ENCODE peak calls at places on chromosomes 7 and 10, in ten cellular contexts. T is fibroblast of the aortic adventitia, F is Peyer's patch, D is body of pancreas, S is upper lobe of left lung, N is ovary, M is pancreas, X is MM.1S, R is kidney, V is heart right ventricle. O is an unnamed sample.

GRCh38 chr10:15236340-15236739 is 67.8 kb upstream of the NMT2 start:
- DNase-seq in N (no peak), M (no peak), T (peak), F (no peak), D (no peak), R (no peak), S (no peak), X (no peak), V (no peak), O (no peak)

GRCh38 chr10:70054902-70055301 is 2.3 kb downstream of the MACROH2A2 start:
- DNase-seq in T (no peak), X (no peak), M (no peak), N (no peak), F (no peak), R (no peak), S (no peak), V (no peak), D (no peak), O (no peak)

GRCh38 chr7:192701-193536 is 548 bp downstream of the FAM20C start:
- DNase-seq in N (no peak), V (no peak), D (peak), M (peak), F (no peak), R (peak), S (no peak), T (no peak), X (no peak), O (no peak)

GRCh38 chr7:2241580-2242540 is at the start of the genes MRM2 and NUDT1:
- DNase-seq in V (peak), S (peak), X (peak), R (peak), F (peak), M (peak), D (peak), N (peak), T (peak), O (peak)

GRCh38 chr7:24956021-24956420 is 24.0 kb downstream of the OSBPL3 start:
- DNase-seq in D (no peak), M (no peak), S (no peak), X (no peak), N (no peak), V (no peak), T (no peak), R (no peak), F (no peak), O (no peak)

GRCh38 chr7:112213735-112214134 is 7.2 kb downstream of the ZNF277 start:
- DNase-seq in N (no peak), V (no peak), M (no peak), R (no peak), T (no peak), D (no peak), F (no peak), S (no peak), X (no peak), O (no peak)

GRCh38 chr7:73342645-73343044 is 14.7 kb downstream of the FKBP6 start:
- DNase-seq in R (no peak), V (peak), S (no peak), M (no peak), D (peak), X (no peak), N (peak), T (peak), F (no peak), O (no peak)

GRCh38 chr10:110170142-110170887 is 37.1 kb upstream of the MXI1 start:
- DNase-seq in N (no peak), D (no peak), X (no peak), T (no peak), S (no peak), F (no peak), M (no peak), V (peak), R (no peak), O (no peak)

GRCh38 chr10:85927952-85928677 is 438.5 kb downstream of the GRID1 start:
- DNase-seq in S (no peak), D (no peak), V (peak), R (no peak), X (no peak), N (no peak), T (no peak), F (no peak), M (no peak), O (no peak)

GRCh38 chr7:48962821-48963505 is 38.6 kb downstream of the CDC14C start:
- DNase-seq in X (no peak), F (no peak), M (no peak), S (no peak), D (no peak), R (no peak), N (no peak), V (no peak), T (peak), O (no peak)

GRCh38 chr7:79988642-79989041 is 146.0 kb upstream of the GNAI1 start:
- DNase-seq in S (no peak), R (no peak), V (no peak), F (no peak), D (no peak), N (no peak), T (peak), M (no peak), X (no peak), O (no peak)

GRCh38 chr7:128247640-128248194 is 6.6 kb downstream of the LEP start:
- DNase-seq in T (peak), D (no peak), V (no peak), S (no peak), R (no peak), X (no peak), M (no peak), F (no peak), N (no peak), O (no peak)

GRCh38 chr10:79273603-79274002 is 73.7 kb upstream of the PPIF start:
- DNase-seq in D (no peak), T (peak), R (no peak), M (no peak), X (no peak), S (no peak), F (no peak), V (peak), N (peak), O (no peak)

GRCh38 chr10:122854648-122855047 is 9.0 kb upstream of the CUZD1 start:
- DNase-seq in R (no peak), S (no peak), X (no peak), M (no peak), V (no peak), N (no peak), T (peak), D (no peak), F (no peak), O (no peak)

GRCh38 chr10:47361293-47361692 is 13.1 kb downstream of the RBP3 start:
- DNase-seq in M (peak), R (peak), N (no peak), F (no peak), S (no peak), V (peak), T (peak), X (peak), D (peak), O (no peak)

GRCh38 chr10:110101464-110102144 is 93.8 kb downstream of the ADD3 start:
- DNase-seq in F (no peak), M (no peak), R (no peak), T (no peak), X (no peak), V (no peak), N (no peak), D (no peak), S (no peak), O (no peak)

GRCh38 chr10:78931333-78932083 is 137.3 kb upstream of the ZMIZ1 start:
- DNase-seq in T (peak), N (peak), V (peak), S (no peak), R (no peak), X (no peak), D (no peak), M (no peak), F (no peak), O (no peak)

GRCh38 chr7:69708857-69709256 is 110.6 kb downstream of the AUTS2 start:
- DNase-seq in T (peak), D (no peak), X (no peak), F (no peak), N (no peak), R (no peak), V (no peak), M (no peak), S (no peak), O (no peak)

GRCh38 chr10:58807631-58808024 is 295.0 kb downstream of the BICC1 start:
- DNase-seq in N (peak), R (no peak), M (no peak), T (peak), D (no peak), X (no peak), F (no peak), S (no peak), V (no peak), O (no peak)

GRCh38 chr10:77641788-77642397 is 4.3 kb upstream of the KCNMA1 start:
- DNase-seq in M (no peak), S (peak), R (no peak), V (peak), F (peak), T (peak), N (peak), D (peak), X (peak), O (no peak)

GRCh38 chr7:103075337-103075918 is 488 bp downstream of the ARMC10 start:
- DNase-seq in N (peak), T (peak), V (peak), F (peak), D (peak), X (peak), M (peak), R (peak), S (peak), O (peak)

GRCh38 chr10:77925795-77926565 is 575 bp downstream of the DLG5 start:
- DNase-seq in N (peak), V (peak), F (no peak), T (no peak), S (peak), M (peak), X (peak), D (peak), R (peak), O (peak)

GRCh38 chr10:7202804-7203203 is 208.0 kb downstream of the SFMBT2 start:
- DNase-seq in V (no peak), X (no peak), D (no peak), R (no peak), S (no peak), N (no peak), F (no peak), T (no peak), M (no peak), O (no peak)

GRCh38 chr7:30135551-30136271 is 925 bp downstream of the MTURN start:
- DNase-seq in V (peak), X (peak), T (peak), D (peak), M (peak), F (peak), N (peak), S (peak), R (peak), O (peak)

GRCh38 chr7:113805976-113806375 is 112.8 kb downstream of the PPP1R3A start:
- DNase-seq in S (no peak), N (no peak), T (no peak), D (no peak), R (no peak), X (no peak), F (no peak), V (no peak), M (no peak), O (no peak)

GRCh38 chr10:50635286-50635685 is 11.5 kb upstream of the SGMS1 start:
- DNase-seq in S (no peak), R (no peak), V (no peak), X (no peak), N (no peak), F (no peak), T (peak), M (no peak), D (no peak), O (no peak)

GRCh38 chr7:106216517-106217088 is 68.2 kb downstream of the NAMPT start:
- DNase-seq in F (no peak), S (peak), M (no peak), R (no peak), T (peak), V (peak), X (no peak), D (peak), N (peak), O (no peak)

GRCh38 chr7:79050592-79050991 is 402.9 kb downstream of the MAGI2 start:
- DNase-seq in R (no peak), V (no peak), T (peak), N (peak), S (no peak), M (no peak), D (no peak), X (no peak), F (no peak), O (no peak)

GRCh38 chr10:103566536-103566935 is 73.0 kb downstream of the NEURL1 start:
- DNase-seq in D (no peak), V (no peak), R (no peak), S (no peak), N (no peak), F (no peak), T (peak), X (no peak), M (no peak), O (no peak)

GRCh38 chr10:126921974-126922525 is 16.8 kb downstream of the DOCK1 start:
- DNase-seq in R (no peak), F (no peak), D (no peak), S (no peak), V (no peak), X (no peak), M (no peak), T (peak), N (no peak), O (no peak)

GRCh38 chr7:92682767-92683539 is 92.8 kb upstream of the FAM133B start:
- DNase-seq in X (no peak), M (no peak), T (peak), D (no peak), F (no peak), N (no peak), V (no peak), R (no peak), S (no peak), O (no peak)

GRCh38 chr7:107644704-107645083 is 15.9 kb upstream of the SLC26A4 start:
- DNase-seq in S (no peak), D (no peak), X (no peak), F (no peak), N (peak), R (no peak), V (no peak), T (peak), M (no peak), O (no peak)

GRCh38 chr10:6382081-6382480 is 179.3 kb downstream of the PFKFB3 start:
- DNase-seq in D (no peak), M (no peak), V (peak), T (peak), S (peak), X (peak), N (no peak), R (no peak), F (peak), O (no peak)

GRCh38 chr7:2936891-2937580 is 92.9 kb upstream of the GNA12 start:
- DNase-seq in T (no peak), N (no peak), R (peak), S (peak), V (no peak), F (no peak), X (no peak), M (no peak), D (no peak), O (peak)

GRCh38 chr7:150340024-150340749 is 1.2 kb downstream of the RARRES2 start:
- DNase-seq in D (peak), M (peak), N (peak), T (peak), X (no peak), F (no peak), V (peak), S (no peak), R (peak), O (peak)

GRCh38 chr10:104498345-104498955 is 142.6 kb upstream of the SORCS3 start:
- DNase-seq in S (no peak), X (no peak), M (no peak), N (no peak), T (no peak), V (no peak), F (no peak), R (no peak), D (no peak), O (no peak)

GRCh38 chr10:32577448-32577847 is 131.5 kb downstream of the CCDC7 start:
- DNase-seq in D (no peak), N (no peak), S (no peak), X (no peak), F (no peak), V (no peak), T (no peak), R (no peak), M (no peak), O (no peak)

DNA sequence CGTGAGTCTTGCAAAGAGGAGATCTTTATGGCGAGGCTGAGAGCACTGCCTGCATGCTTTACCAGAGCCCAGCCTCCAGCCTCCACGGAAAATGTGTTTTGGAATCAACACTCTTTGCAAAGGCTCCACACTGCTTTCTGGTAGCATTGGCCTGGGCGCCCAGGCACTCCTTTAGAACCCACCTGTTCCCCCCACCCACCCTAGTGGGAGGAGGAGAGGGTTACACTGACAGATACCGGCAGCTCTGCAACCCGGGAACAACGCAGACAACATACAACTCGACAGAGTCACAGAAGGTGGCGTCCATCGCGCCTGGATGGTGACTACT is 5.5 kb upstream of the MNX1 start:
- DNase-seq in T (no peak), R (peak), M (no peak), X (no peak), N (no peak), S (no peak), V (no peak), D (no peak), F (no peak), O (no peak)
- H3K4me3 ChIP-seq in T (no peak), R (no peak), M (no peak), X (peak), N (no peak), S (no peak), V (no peak), D (no peak), F (no peak), O (no peak)

GRCh38 chr7:27244488-27245123 is 2.0 kb downstream of the EVX1 start:
- DNase-seq in N (no peak), T (no peak), F (no peak), S (no peak), X (no peak), D (no peak), R (no peak), M (no peak), V (no peak), O (no peak)

GRCh38 chr7:27241189-27242045 is 1.2 kb upstream of the EVX1 start:
- DNase-seq in N (no peak), X (no peak), S (no peak), D (no peak), R (no peak), V (no peak), T (no peak), M (no peak), F (no peak), O (no peak)

GRCh38 chr7:27242046-27242579 is 489 bp upstream of the EVX1 start:
- DNase-seq in T (no peak), S (no peak), X (no peak), M (no peak), N (no peak), F (no peak), D (no peak), R (no peak), V (no peak), O (no peak)

GRCh38 chr7:27243340-27244163 is 950 bp downstream of the EVX1 start:
- DNase-seq in F (no peak), M (no peak), T (no peak), R (no peak), S (no peak), X (no peak), N (no peak), V (no peak), D (no peak), O (no peak)

GRCh38 chr7:27242580-27243339 is at the start of gene EVX1:
- DNase-seq in F (no peak), D (no peak), X (no peak), M (peak), R (no peak), V (no peak), S (no peak), N (no peak), T (no peak), O (no peak)
- H3K4me3 ChIP-seq in F (no peak), D (no peak), X (no peak), M (peak), R (no peak), V (no peak), S (no peak), N (peak), T (no peak), O (peak)

GRCh38 chr7:139855498-139856270 is 26.6 kb downstream of the TBXAS1 start:
- DNase-seq in R (no peak), S (peak), T (no peak), F (peak), V (peak), N (no peak), M (no peak), X (peak), D (no peak), O (peak)
- H3K4me3 ChIP-seq in R (no peak), S (no peak), T (no peak), F (no peak), V (no peak), N (no peak), M (no peak), X (no peak), D (no peak), O (no peak)

DNA sequence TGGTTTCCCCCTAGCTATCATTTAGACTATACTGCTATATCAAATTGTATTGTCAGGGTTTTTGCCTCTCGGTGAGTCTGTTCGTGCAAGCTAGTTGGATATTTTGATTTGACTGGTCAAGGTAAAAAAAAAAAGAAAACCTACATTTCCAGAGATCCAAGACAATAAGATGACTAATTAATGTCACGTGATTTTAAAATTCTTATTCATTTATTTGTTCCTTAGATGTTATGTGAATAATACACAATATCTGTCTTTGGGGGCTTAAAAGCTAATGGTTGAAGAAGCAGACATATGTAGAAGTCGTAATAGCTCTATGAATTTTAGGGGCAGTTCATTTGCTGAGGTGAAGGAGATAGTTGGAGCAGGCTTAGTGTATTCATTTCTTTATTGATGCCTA is 191.1 kb downstream of the KCND2 start:
- DNase-seq in F (no peak), V (no peak), M (no peak), S (no peak), N (no peak), T (no peak), R (no peak), D (no peak), X (no peak), O (no peak)
- H3K4me3 ChIP-seq in F (no peak), V (no peak), M (no peak), S (no peak), N (no peak), T (no peak), R (no peak), D (no peak), X (no peak), O (no peak)

GRCh38 chr10:26216577-26216948 is at the start of gene GAD2:
- DNase-seq in V (no peak), R (no peak), M (no peak), X (no peak), N (no peak), S (no peak), F (no peak), D (no peak), T (no peak), O (no peak)
- H3K4me3 ChIP-seq in V (no peak), R (no peak), M (peak), X (no peak), N (no peak), S (peak), F (peak), D (no peak), T (no peak), O (no peak)

GRCh38 chr10:12960431-12960898 is 41.0 kb downstream of the CCDC3 start:
- DNase-seq in X (no peak), T (no peak), F (no peak), V (no peak), S (no peak), M (no peak), D (peak), R (peak), N (peak), O (no peak)
- H3K4me3 ChIP-seq in X (no peak), T (no peak), F (peak), V (no peak), S (no peak), M (peak), D (no peak), R (no peak), N (peak), O (no peak)

DNA sequence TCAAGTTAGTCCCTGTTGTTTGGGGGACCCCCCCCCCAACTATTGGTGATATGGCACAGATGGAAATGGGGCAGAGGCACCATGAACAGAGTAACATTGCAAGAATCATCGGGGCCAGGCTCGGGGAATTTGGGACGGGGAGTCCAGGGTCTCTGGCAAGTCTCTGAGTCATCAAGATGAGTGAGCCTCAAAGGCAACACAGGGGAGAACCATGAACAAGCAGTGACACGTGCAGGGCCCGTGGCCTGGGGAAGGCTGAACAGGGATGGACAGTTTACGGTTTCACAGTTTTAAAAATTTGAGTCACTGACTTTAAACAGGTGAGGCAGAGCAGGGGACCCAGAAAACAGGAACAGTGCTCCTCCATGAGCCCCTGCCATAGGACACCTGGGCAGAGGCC is 24.1 kb downstream of the CHST15 start:
- DNase-seq in N (no peak), R (no peak), S (no peak), D (no peak), M (no peak), F (no peak), T (no peak), X (peak), V (no peak), O (no peak)
- H3K4me3 ChIP-seq in N (no peak), R (no peak), S (no peak), D (no peak), M (no peak), F (no peak), T (no peak), X (no peak), V (no peak), O (no peak)